ENCODE peak calls at places on chromosomes 4 and X, in eight cellular contexts. One of them, this sample, is unnamed.

GRCh38 chr4:138751290-138751689 is 264.3 kb upstream of the NOCT start:
- DNase-seq in GM06990: no peak
- DNase-seq in heart left ventricle: no peak
- DNase-seq in dorsolateral prefrontal cortex: no peak
- DNase-seq in mucosa of descending colon: no peak
- DNase-seq in epithelial cell of proximal tubule: no peak
- DNase-seq in lung: no peak
- DNase-seq in GM10248: no peak
- DNase-seq in this sample: no peak

GRCh38 chr4:16016536-16016935 is 53.6 kb upstream of the FGFBP2 start:
- DNase-seq in dorsolateral prefrontal cortex: no peak
- DNase-seq in GM10248: no peak
- DNase-seq in heart left ventricle: no peak
- DNase-seq in lung: no peak
- DNase-seq in epithelial cell of proximal tubule: no peak
- DNase-seq in GM06990: no peak
- DNase-seq in mucosa of descending colon: no peak
- DNase-seq in this sample: no peak

GRCh38 chr4:148447672-148448071 is 5.5 kb upstream of the NR3C2 start:
- DNase-seq in GM10248: no peak
- DNase-seq in mucosa of descending colon: no peak
- DNase-seq in heart left ventricle: no peak
- DNase-seq in GM06990: no peak
- DNase-seq in epithelial cell of proximal tubule: no peak
- DNase-seq in lung: no peak
- DNase-seq in dorsolateral prefrontal cortex: no peak
- DNase-seq in this sample: no peak

GRCh38 chr4:23368081-23368697 is 521.7 kb downstream of the PPARGC1A start:
- DNase-seq in lung: peak
- DNase-seq in GM10248: no peak
- DNase-seq in dorsolateral prefrontal cortex: no peak
- DNase-seq in epithelial cell of proximal tubule: no peak
- DNase-seq in mucosa of descending colon: no peak
- DNase-seq in heart left ventricle: peak
- DNase-seq in GM06990: no peak
- DNase-seq in this sample: no peak

GRCh38 chrX:150575415-150575814 is 7.0 kb downstream of the MTM1 start:
- DNase-seq in heart left ventricle: no peak
- DNase-seq in GM06990: no peak
- DNase-seq in GM10248: no peak
- DNase-seq in epithelial cell of proximal tubule: peak
- DNase-seq in dorsolateral prefrontal cortex: no peak
- DNase-seq in mucosa of descending colon: no peak
- DNase-seq in lung: peak
- DNase-seq in this sample: no peak

GRCh38 chr4:7050481-7051143 is 7.4 kb downstream of the TADA2B start:
- DNase-seq in mucosa of descending colon: no peak
- DNase-seq in GM10248: no peak
- DNase-seq in lung: no peak
- DNase-seq in heart left ventricle: no peak
- DNase-seq in epithelial cell of proximal tubule: no peak
- DNase-seq in dorsolateral prefrontal cortex: no peak
- DNase-seq in GM06990: no peak
- DNase-seq in this sample: no peak

GRCh38 chr4:145557720-145558119 is 61.5 kb upstream of the MMAA start:
- DNase-seq in lung: peak
- DNase-seq in mucosa of descending colon: no peak
- DNase-seq in GM10248: peak
- DNase-seq in epithelial cell of proximal tubule: peak
- DNase-seq in dorsolateral prefrontal cortex: no peak
- DNase-seq in GM06990: no peak
- DNase-seq in heart left ventricle: peak
- DNase-seq in this sample: peak

GRCh38 chrX:13902406-13902805 is 85.5 kb upstream of the GPM6B start:
- DNase-seq in mucosa of descending colon: no peak
- DNase-seq in lung: no peak
- DNase-seq in dorsolateral prefrontal cortex: no peak
- DNase-seq in GM06990: no peak
- DNase-seq in GM10248: no peak
- DNase-seq in heart left ventricle: no peak
- DNase-seq in epithelial cell of proximal tubule: no peak
- DNase-seq in this sample: no peak

GRCh38 chr4:157804169-157804543 is 368.7 kb downstream of the GASK1B start:
- DNase-seq in heart left ventricle: no peak
- DNase-seq in GM10248: no peak
- DNase-seq in mucosa of descending colon: no peak
- DNase-seq in dorsolateral prefrontal cortex: no peak
- DNase-seq in epithelial cell of proximal tubule: no peak
- DNase-seq in GM06990: no peak
- DNase-seq in lung: no peak
- DNase-seq in this sample: no peak

DNA sequence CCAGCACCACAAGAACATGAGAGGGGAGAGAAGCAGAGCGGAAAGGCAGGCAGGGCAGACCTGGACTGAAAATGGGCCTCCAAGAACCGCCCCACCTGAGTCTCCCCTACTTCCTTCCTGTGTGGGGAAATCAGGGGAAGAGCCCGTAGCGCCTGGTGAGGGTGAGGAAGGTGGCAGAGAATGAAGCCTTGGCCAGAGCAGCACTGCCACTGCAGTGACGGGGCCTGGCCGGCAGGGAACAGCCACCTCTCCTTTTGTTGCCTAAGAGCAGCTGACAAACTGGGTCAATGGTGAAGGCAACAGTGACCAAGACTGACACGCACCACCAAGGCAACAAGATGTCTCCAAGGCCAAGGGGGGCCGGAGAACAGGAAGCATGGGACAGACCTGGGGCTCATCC is 58.4 kb upstream of the CBR4 start:
- DNase-seq in dorsolateral prefrontal cortex: no peak
- DNase-seq in lung: no peak
- DNase-seq in heart left ventricle: no peak
- DNase-seq in GM10248: peak
- DNase-seq in mucosa of descending colon: no peak
- DNase-seq in GM06990: peak
- DNase-seq in epithelial cell of proximal tubule: no peak
- DNase-seq in this sample: no peak
- TF ChIP-seq CTCF in dorsolateral prefrontal cortex: no peak
- TF ChIP-seq CTCF in lung: no peak
- TF ChIP-seq CTCF in heart left ventricle: no peak
- TF ChIP-seq CTCF in GM10248: peak
- TF ChIP-seq CTCF in mucosa of descending colon: no peak
- TF ChIP-seq CTCF in GM06990: no peak
- TF ChIP-seq CTCF in epithelial cell of proximal tubule: no peak
- TF ChIP-seq CTCF in this sample: no peak

DNA sequence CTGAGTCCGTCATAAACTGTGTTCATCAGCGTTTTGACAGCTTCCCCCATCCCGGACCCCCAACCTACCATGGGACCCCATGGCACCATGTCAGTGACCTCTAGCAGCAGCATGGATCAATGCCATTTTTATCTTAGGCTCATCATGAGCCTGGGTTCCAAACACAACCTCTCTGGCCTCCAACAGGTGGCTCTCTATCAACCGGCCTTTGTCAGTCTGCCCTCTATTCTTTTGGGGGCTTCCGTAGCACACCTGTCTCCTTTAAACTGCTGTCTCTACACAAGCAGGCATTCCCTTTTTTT is 716 bp upstream of the TMEM150C start:
- DNase-seq in mucosa of descending colon: no peak
- DNase-seq in dorsolateral prefrontal cortex: no peak
- DNase-seq in GM06990: no peak
- DNase-seq in heart left ventricle: no peak
- DNase-seq in GM10248: no peak
- DNase-seq in lung: no peak
- DNase-seq in epithelial cell of proximal tubule: no peak
- DNase-seq in this sample: no peak
- TF ChIP-seq CTCF in mucosa of descending colon: no peak
- TF ChIP-seq CTCF in dorsolateral prefrontal cortex: no peak
- TF ChIP-seq CTCF in GM06990: peak
- TF ChIP-seq CTCF in heart left ventricle: no peak
- TF ChIP-seq CTCF in GM10248: no peak
- TF ChIP-seq CTCF in lung: no peak
- TF ChIP-seq CTCF in epithelial cell of proximal tubule: no peak
- TF ChIP-seq CTCF in this sample: no peak

DNA sequence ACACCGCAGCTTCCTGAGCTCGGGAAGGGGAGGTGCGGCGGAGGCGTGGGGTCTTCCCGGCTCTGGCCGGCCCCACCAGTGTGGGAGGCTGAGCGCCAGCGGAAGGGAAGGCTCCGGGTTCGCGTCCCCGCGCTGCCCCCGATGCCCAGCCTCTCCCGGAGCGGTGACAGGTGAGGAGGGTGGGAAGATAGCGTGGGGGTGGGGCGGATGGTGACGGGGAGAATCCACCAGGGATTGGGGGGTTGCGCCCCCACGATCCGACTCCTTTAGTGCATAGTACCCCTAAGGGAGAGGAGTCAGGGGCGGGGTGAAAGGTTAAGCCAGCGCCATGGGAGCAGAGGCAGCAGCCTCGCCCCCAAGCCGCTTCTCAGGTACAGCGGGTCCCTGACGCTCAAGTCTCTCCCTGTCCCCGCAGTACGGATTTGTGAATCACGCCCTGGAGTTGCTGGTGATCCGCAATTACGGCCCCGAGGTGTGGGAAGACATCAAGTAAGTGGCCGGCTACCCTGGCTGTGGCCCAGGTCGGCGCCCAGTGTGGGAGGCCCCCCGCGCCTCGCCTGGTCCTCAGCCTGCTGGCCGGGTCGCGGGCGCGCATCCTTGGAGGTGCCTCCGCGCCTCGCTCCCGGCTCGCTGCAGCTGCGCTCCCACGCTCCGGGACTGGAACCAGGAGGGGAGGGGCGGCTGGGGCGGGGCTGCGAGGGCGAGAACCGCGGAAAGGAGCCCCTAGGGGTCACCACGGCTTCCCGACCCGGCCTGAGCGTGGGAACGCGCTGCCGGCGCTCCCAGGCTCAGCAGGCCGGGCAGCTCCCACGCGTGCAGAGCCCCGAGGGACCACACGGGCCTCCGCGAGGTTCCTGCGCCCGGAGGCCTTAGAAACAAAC is 791 bp downstream of the GUCY1B1 start:
- DNase-seq in GM10248: peak
- DNase-seq in epithelial cell of proximal tubule: no peak
- DNase-seq in lung: peak
- DNase-seq in heart left ventricle: peak
- DNase-seq in GM06990: peak
- DNase-seq in mucosa of descending colon: peak
- DNase-seq in dorsolateral prefrontal cortex: peak
- DNase-seq in this sample: peak
- TF ChIP-seq CTCF in GM10248: no peak
- TF ChIP-seq CTCF in epithelial cell of proximal tubule: no peak
- TF ChIP-seq CTCF in lung: no peak
- TF ChIP-seq CTCF in heart left ventricle: peak
- TF ChIP-seq CTCF in GM06990: no peak
- TF ChIP-seq CTCF in mucosa of descending colon: no peak
- TF ChIP-seq CTCF in dorsolateral prefrontal cortex: no peak
- TF ChIP-seq CTCF in this sample: peak

DNA sequence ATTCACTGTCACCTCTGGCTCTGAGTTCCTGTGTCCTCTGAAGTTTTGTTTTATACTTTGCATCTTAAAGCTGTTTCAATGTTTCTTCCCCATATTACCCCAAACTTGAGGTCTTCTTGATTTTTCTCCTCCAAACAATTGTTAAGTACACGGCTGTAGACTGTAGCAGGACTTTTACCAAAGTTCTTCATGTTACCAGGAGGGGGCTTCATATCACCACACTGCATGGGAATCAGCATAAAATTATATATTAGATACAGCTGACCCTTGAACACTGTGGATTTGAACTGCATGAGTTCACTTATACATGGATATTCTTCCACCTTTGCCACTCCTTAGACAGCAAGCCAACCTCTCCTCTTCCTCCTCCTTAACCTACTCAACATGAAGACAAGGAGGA is 56.6 kb downstream of the SPATA18 start:
- DNase-seq in GM10248: no peak
- DNase-seq in epithelial cell of proximal tubule: no peak
- DNase-seq in mucosa of descending colon: no peak
- DNase-seq in heart left ventricle: no peak
- DNase-seq in lung: no peak
- DNase-seq in dorsolateral prefrontal cortex: no peak
- DNase-seq in GM06990: no peak
- DNase-seq in this sample: no peak
- TF ChIP-seq CTCF in GM10248: no peak
- TF ChIP-seq CTCF in epithelial cell of proximal tubule: peak
- TF ChIP-seq CTCF in mucosa of descending colon: no peak
- TF ChIP-seq CTCF in heart left ventricle: peak
- TF ChIP-seq CTCF in lung: no peak
- TF ChIP-seq CTCF in dorsolateral prefrontal cortex: no peak
- TF ChIP-seq CTCF in GM06990: peak
- TF ChIP-seq CTCF in this sample: peak

DNA sequence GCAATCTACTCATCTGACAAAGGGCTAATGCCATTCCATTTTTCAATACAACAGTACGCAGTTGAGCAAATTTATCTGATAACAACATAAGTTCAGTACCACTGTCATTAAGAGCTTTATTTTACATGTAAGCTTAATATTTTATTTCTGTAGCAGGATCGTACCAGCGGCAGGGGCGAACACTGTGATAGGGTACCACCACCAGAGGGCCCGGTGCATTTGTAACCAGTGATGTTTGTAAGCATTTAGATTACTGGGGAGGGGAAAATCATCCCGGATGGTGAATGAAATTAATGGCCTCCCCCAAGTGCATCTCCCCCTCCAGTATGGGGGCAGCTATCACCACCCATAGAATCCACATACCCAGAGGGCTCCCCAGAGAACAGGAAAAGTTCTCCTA is 179.0 kb downstream of the ADGRA3 start:
- DNase-seq in GM10248: no peak
- DNase-seq in epithelial cell of proximal tubule: no peak
- DNase-seq in dorsolateral prefrontal cortex: no peak
- DNase-seq in heart left ventricle: no peak
- DNase-seq in lung: no peak
- DNase-seq in mucosa of descending colon: no peak
- DNase-seq in GM06990: no peak
- DNase-seq in this sample: no peak
- TF ChIP-seq CTCF in GM10248: no peak
- TF ChIP-seq CTCF in epithelial cell of proximal tubule: no peak
- TF ChIP-seq CTCF in dorsolateral prefrontal cortex: no peak
- TF ChIP-seq CTCF in heart left ventricle: no peak
- TF ChIP-seq CTCF in lung: no peak
- TF ChIP-seq CTCF in mucosa of descending colon: no peak
- TF ChIP-seq CTCF in GM06990: no peak
- TF ChIP-seq CTCF in this sample: no peak

DNA sequence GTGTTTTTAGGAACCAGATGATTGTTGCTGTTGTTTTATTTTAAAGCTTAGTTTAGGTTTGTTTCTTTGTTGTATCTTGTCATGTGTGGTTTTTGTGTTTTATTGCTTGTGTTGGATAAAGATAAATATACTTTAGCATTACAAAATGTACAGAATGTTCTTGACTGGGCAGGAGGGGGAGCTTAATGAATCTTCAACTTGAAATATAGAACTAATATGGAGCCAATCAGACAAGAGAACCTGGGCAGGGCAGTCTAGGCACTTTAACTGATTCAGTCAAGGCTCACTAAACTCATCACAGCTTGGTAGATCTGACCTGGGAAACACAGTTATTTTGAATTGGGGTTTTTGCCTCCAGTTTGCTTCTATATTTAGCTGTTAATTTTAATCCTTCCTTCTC is 304.2 kb downstream of the ARHGAP24 start:
- DNase-seq in dorsolateral prefrontal cortex: no peak
- DNase-seq in GM10248: no peak
- DNase-seq in epithelial cell of proximal tubule: no peak
- DNase-seq in mucosa of descending colon: no peak
- DNase-seq in heart left ventricle: no peak
- DNase-seq in GM06990: no peak
- DNase-seq in lung: no peak
- DNase-seq in this sample: no peak
- TF ChIP-seq CTCF in dorsolateral prefrontal cortex: no peak
- TF ChIP-seq CTCF in GM10248: no peak
- TF ChIP-seq CTCF in epithelial cell of proximal tubule: no peak
- TF ChIP-seq CTCF in mucosa of descending colon: no peak
- TF ChIP-seq CTCF in heart left ventricle: no peak
- TF ChIP-seq CTCF in GM06990: no peak
- TF ChIP-seq CTCF in lung: no peak
- TF ChIP-seq CTCF in this sample: no peak

This sample was measured in progenitor cell of endocrine pancreas.